ENCODE peak calls at places on chromosomes 1 and 21, in seven cellular contexts. V is A549, Z is body of pancreas, Q is adrenal gland, U is K562, K is transverse colon, Y is HCT116. M is an unnamed sample.

GRCh38 chr1:203686091-203686632 is 59.5 kb downstream of the ATP2B4 start:
- DNase-seq in Z (no peak), K (no peak), Q (no peak), U (no peak), V (peak; percentile 14), Y (no peak), M (no peak)

GRCh38 chr1:84847253-84848247 is 45.5 kb downstream of the LPAR3 start:
- DNase-seq in Z (peak; percentile 95), Y (peak; percentile 62), Q (peak; percentile 20), U (no peak), K (peak; percentile 80), V (peak; percentile 48), M (peak; percentile 68)

GRCh38 chr1:219088778-219089557 is 84.7 kb upstream of the LYPLAL1 start:
- DNase-seq in Z (peak; percentile 12), U (peak; percentile 86), Q (peak; percentile 48), V (peak; percentile 97), Y (peak; percentile 37), K (peak; percentile 14), M (peak; percentile 55)

GRCh38 chr1:204225841-204226745 is 12.3 kb upstream of the GOLT1A start:
- DNase-seq in V (no peak), U (no peak), Q (no peak), K (peak; percentile 67), Y (no peak), Z (no peak), M (peak; percentile 82)

GRCh38 chr1:40774266-40774998 is 9.2 kb upstream of the KCNQ4 start:
- DNase-seq in K (peak; percentile 72), V (peak; percentile 48), Y (peak; percentile 18), Z (peak; percentile 76), Q (peak; percentile 41), U (peak; percentile 77), M (peak; percentile 89)

GRCh38 chr1:9252999-9253398 is 18.4 kb downstream of the H6PD start:
- DNase-seq in Y (no peak), U (no peak), Z (no peak), K (no peak), Q (no peak), V (no peak), M (no peak)

GRCh38 chr1:54158071-54158470 is 5.3 kb upstream of the CDCP2 start:
- DNase-seq in Y (peak; percentile 41), Z (peak; percentile 72), V (peak; percentile 38), U (no peak), K (peak; percentile 34), Q (peak; percentile 36), M (peak; percentile 88)

GRCh38 chr1:220761688-220762427 is 13.7 kb downstream of the MTARC2 start:
- DNase-seq in U (no peak), Y (no peak), K (peak; percentile 63), Q (no peak), V (no peak), Z (peak; percentile 91), M (no peak)

GRCh38 chr1:111015222-111015621 is 51.5 kb upstream of the LRIF1 start:
- DNase-seq in Q (no peak), Z (no peak), V (no peak), K (no peak), Y (no peak), U (no peak), M (no peak)

GRCh38 chr1:181159451-181160151 is 71.1 kb downstream of the IER5 start:
- DNase-seq in Y (no peak), V (no peak), Q (no peak), Z (no peak), K (peak; percentile 69), U (no peak), M (no peak)

GRCh38 chr21:39651206-39651605 is 38.5 kb downstream of the B3GALT5 start:
- DNase-seq in Q (no peak), Z (no peak), U (no peak), Y (no peak), V (no peak), K (no peak), M (no peak)

GRCh38 chr1:229221106-229222019 is 49.5 kb upstream of the RAB4A start:
- DNase-seq in Z (peak; percentile 79), K (peak; percentile 59), V (peak; percentile 95), U (no peak), Q (no peak), Y (no peak), M (no peak)

GRCh38 chr1:113684153-113684541 is 75.1 kb downstream of the PHTF1 start:
- DNase-seq in Q (peak; percentile 37), Y (no peak), V (no peak), U (peak; percentile 53), Z (peak; percentile 22), K (peak; percentile 41), M (peak; percentile 90)

GRCh38 chr1:184315254-184315653 is 71.6 kb upstream of the C1orf21 start:
- DNase-seq in V (no peak), Q (no peak), Z (no peak), Y (no peak), U (no peak), K (no peak), M (peak; percentile 21)

GRCh38 chr1:165871311-165872067 is 44.1 kb downstream of the UCK2 start:
- DNase-seq in Q (peak; percentile 46), U (peak; percentile 67), Y (peak; percentile 79), K (peak; percentile 79), Z (peak; percentile 61), V (peak; percentile 42), M (no peak)

GRCh38 chr1:21931171-21932093 is 5.7 kb downstream of the HSPG2 start:
- DNase-seq in Q (peak; percentile 85), K (peak; percentile 71), U (no peak), V (peak; percentile 87), Y (peak; percentile 43), Z (peak; percentile 73), M (peak; percentile 93)

GRCh38 chr1:180911640-180912161 is 996 bp upstream of the KIAA1614 start:
- DNase-seq in K (no peak), Y (no peak), Q (no peak), V (no peak), U (no peak), Z (no peak), M (peak; percentile 79)

GRCh38 chr1:53285969-53286760 is 41.7 kb downstream of the LRP8 start:
- DNase-seq in V (no peak), Y (no peak), K (no peak), U (no peak), Q (no peak), Z (no peak), M (no peak)

GRCh38 chr1:54475357-54476230 is 69.4 kb upstream of the SSBP3 start:
- DNase-seq in U (no peak), V (no peak), Q (no peak), K (no peak), Y (no peak), Z (no peak), M (no peak)

GRCh38 chr1:109649380-109649987 is 6.4 kb upstream of the GSTM4 start:
- DNase-seq in V (peak; percentile 46), Y (peak; percentile 18), U (peak; percentile 37), Q (no peak), K (no peak), Z (no peak), M (peak; percentile 17)
- TF ChIP-seq CTCF in V (peak; percentile 55), Y (peak; percentile 33), U (peak; percentile 74), Q (peak; percentile 14), K (no peak), Z (peak; percentile 31), M (no peak)

GRCh38 chr1:168031627-168032026 is 94.8 kb upstream of the MPC2 start:
- DNase-seq in Q (no peak), U (no peak), Z (no peak), Y (no peak), K (no peak), V (no peak), M (no peak)
- H3K4me3 ChIP-seq in Q (no peak overlapping the region), U (no peak overlapping the region), Z (no peak overlapping the region), Y (no peak overlapping the region), K (no peak overlapping the region), V (no peak overlapping the region), M (no peak overlapping the region)

GRCh38 chr1:208078752-208079151 is 165.4 kb downstream of the PLXNA2 start:
- DNase-seq in Z (no peak), V (no peak), U (no peak), Q (no peak), Y (no peak), K (no peak), M (no peak)

GRCh38 chr1:208081972-208082371 is 162.2 kb downstream of the PLXNA2 start:
- DNase-seq in Y (no peak), Z (no peak), K (no peak), Q (no peak), U (peak; percentile 30), V (no peak), M (no peak)

GRCh38 chr1:208080396-208081276 is 163.5 kb downstream of the PLXNA2 start:
- DNase-seq in Z (no peak), Q (no peak), Y (no peak), K (no peak), U (no peak), V (no peak), M (no peak)

GRCh38 chr1:208077232-208077751 is 166.4 kb upstream of the CD34 start:
- DNase-seq in V (no peak), U (no peak), Y (no peak), K (no peak), Z (no peak), Q (no peak), M (no peak)

GRCh38 chr1:208079161-208079560 is 165.0 kb downstream of the PLXNA2 start:
- DNase-seq in U (no peak), K (no peak), V (no peak), Z (no peak), Q (no peak), Y (no peak), M (no peak)
- TF ChIP-seq POLR2A in U (no peak), K (no peak), V (no peak), Z (no peak), Q (no peak), Y (no peak), M (no peak)

DNA sequence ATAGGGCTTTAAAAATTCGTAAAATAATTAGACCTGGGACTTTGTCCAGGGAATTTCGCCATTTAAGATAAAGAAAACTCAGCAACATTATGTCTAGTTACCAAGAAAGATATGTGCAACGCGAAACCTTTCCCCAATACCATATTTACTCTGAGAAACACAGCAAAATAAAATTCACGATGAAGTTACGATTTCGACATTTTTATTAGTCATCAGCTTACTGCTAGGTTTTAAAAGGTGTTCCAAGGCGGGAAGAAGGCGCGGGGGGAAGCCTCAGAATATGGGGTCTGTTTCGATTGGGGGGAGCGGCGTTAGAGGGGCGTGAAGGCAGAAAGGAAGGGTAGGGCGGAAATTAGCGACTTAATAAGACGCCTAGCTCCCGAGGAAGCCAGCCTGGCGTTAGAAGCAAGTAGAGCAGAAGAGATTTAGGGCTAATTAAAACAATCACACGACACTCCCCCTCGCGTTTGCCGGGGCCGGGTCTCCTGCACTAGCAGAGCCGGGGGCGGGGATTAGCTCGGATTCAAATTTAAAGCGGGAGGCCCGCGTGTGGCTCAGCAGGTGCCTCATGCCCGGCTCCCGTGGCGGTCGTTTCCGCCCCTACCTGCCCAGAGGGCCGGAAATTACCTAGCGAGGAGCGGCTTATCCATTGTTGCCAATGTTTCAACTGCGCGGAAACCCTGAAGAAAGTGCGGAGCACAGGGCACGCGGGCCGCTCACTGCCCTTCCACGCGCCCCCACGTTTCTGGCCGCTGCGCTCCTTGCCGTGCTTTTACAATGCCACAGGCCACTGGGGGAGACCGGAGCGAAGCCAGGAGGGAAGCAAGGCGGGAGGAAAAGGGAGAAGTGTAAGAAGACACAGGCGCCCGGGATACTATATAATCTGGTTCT is 795 bp upstream of the POU2F1 start:
- DNase-seq in U (peak; percentile 86), Y (peak; percentile 80), K (peak; percentile 93), Q (peak; percentile 83), Z (peak; percentile 93), V (peak; percentile 78), M (peak; percentile 77)
- TF ChIP-seq CTCF in U (peak; percentile 13), Y (no peak), K (no peak), Q (peak; percentile 6), Z (peak; percentile 27), V (no peak), M (no peak)

M was measured in lower leg skin.